ENCODE peak calls at places on chromosome 21, in nine cellular contexts. N is iPS-NIHi11; E is endothelial cell; D is left kidney; U is heart left ventricle; G is activated CD4-positive, alpha-beta T cell treated with anti-CD3 and anti-CD28 coated beads for 36 hours; J is right atrium auricular region; V is Calu3; S is NCI-H1092. W is an unnamed sample.

GRCh38 chr21:36927718-36928117 is 38.8 kb downstream of the HLCS start:
- DNase-seq in N (peak), E (peak), D (peak), U (peak), G (peak), J (peak), V (peak), S (peak), W (peak)

GRCh38 chr21:27564684-27565280 is 597.9 kb upstream of the ADAMTS5 start:
- DNase-seq in N (peak), E (peak), D (peak), U (no peak), G (peak), J (no peak), V (peak), S (no peak), W (no peak)

GRCh38 chr21:44443891-44444285 is 11.4 kb upstream of the LRRC3 start:
- DNase-seq in N (peak), E (no peak), D (no peak), U (no peak), G (no peak), J (no peak), V (no peak), S (no peak), W (no peak)

GRCh38 chr21:38989745-38990423 is 184.2 kb downstream of the ETS2 start:
- DNase-seq in N (no peak), E (no peak), D (peak), U (no peak), G (no peak), J (no peak), V (no peak), S (peak), W (peak)

GRCh38 chr21:36753556-36753955 is 54.6 kb downstream of the SIM2 start:
- DNase-seq in N (no peak), E (no peak), D (no peak), U (no peak), G (no peak), J (no peak), V (no peak), S (no peak), W (no peak)

GRCh38 chr21:45709696-45710268 is 66.3 kb downstream of the PCBP3 start:
- DNase-seq in N (no peak), E (no peak), D (no peak), U (no peak), G (no peak), J (no peak), V (no peak), S (no peak), W (no peak)

GRCh38 chr21:26835027-26835713 is 10.0 kb downstream of the ADAMTS1 start:
- DNase-seq in N (no peak), E (no peak), D (no peak), U (no peak), G (no peak), J (no peak), V (no peak), S (no peak), W (no peak)

GRCh38 chr21:38660333-38661295 is 145.1 kb upstream of the ETS2 start:
- DNase-seq in N (peak), E (peak), D (peak), U (no peak), G (peak), J (no peak), V (no peak), S (no peak), W (peak)

GRCh38 chr21:34220556-34221195 is 143.1 kb upstream of the KCNE2 start:
- DNase-seq in N (no peak), E (no peak), D (no peak), U (no peak), G (no peak), J (no peak), V (no peak), S (no peak), W (no peak)

GRCh38 chr21:35619184-35619583 is 441.1 kb downstream of the SETD4 start:
- DNase-seq in N (no peak), E (no peak), D (no peak), U (no peak), G (no peak), J (no peak), V (no peak), S (no peak), W (no peak)

GRCh38 chr21:27480841-27481261 is 514.0 kb upstream of the ADAMTS5 start:
- DNase-seq in N (no peak), E (no peak), D (no peak), U (no peak), G (no peak), J (no peak), V (peak), S (no peak), W (no peak)

GRCh38 chr21:32315511-32316362 is 17.1 kb downstream of the MRAP start:
- DNase-seq in N (no peak), E (no peak), D (no peak), U (no peak), G (no peak), J (no peak), V (no peak), S (no peak), W (no peak)

GRCh38 chr21:33691945-33692594 is 49.8 kb downstream of the ITSN1 start:
- DNase-seq in N (no peak), E (no peak), D (peak), U (no peak), G (no peak), J (no peak), V (no peak), S (no peak), W (no peak)

W was measured in NCI-H2029.